ENCODE peak calls at places on chromosomes 5 and 9, in six cellular contexts. One of them, this sample, is unnamed.

GRCh38 chr9:121285835-121286687 is 18.1 kb downstream of the GSN start:
- DNase-seq in DND-41: no peak
- DNase-seq in mucosa of descending colon: peak; percentile 68
- DNase-seq in activated T-cell treated with anti-CD3 and anti-CD28 coated beads for 1 hour: no peak
- DNase-seq in CD8-positive, alpha-beta T cell: no peak
- DNase-seq in astrocyte of the spinal cord: peak; percentile 67
- DNase-seq in this sample: no peak

GRCh38 chr5:157029457-157029856 is 29.5 kb downstream of the HAVCR1 start:
- DNase-seq in DND-41: no peak
- DNase-seq in mucosa of descending colon: no peak
- DNase-seq in activated T-cell treated with anti-CD3 and anti-CD28 coated beads for 1 hour: no peak
- DNase-seq in CD8-positive, alpha-beta T cell: no peak
- DNase-seq in astrocyte of the spinal cord: no peak
- DNase-seq in this sample: no peak

GRCh38 chr9:18979367-18979766 is 53.6 kb downstream of the SAXO1 start:
- DNase-seq in DND-41: no peak
- DNase-seq in mucosa of descending colon: no peak
- DNase-seq in activated T-cell treated with anti-CD3 and anti-CD28 coated beads for 1 hour: no peak
- DNase-seq in CD8-positive, alpha-beta T cell: no peak
- DNase-seq in astrocyte of the spinal cord: peak; percentile 45
- DNase-seq in this sample: no peak

GRCh38 chr5:141641634-141642278 is 5.0 kb downstream of the RELL2 start:
- DNase-seq in DND-41: no peak
- DNase-seq in mucosa of descending colon: no peak
- DNase-seq in activated T-cell treated with anti-CD3 and anti-CD28 coated beads for 1 hour: no peak
- DNase-seq in CD8-positive, alpha-beta T cell: no peak
- DNase-seq in astrocyte of the spinal cord: peak; percentile 65
- DNase-seq in this sample: no peak

GRCh38 chr5:179805529-179806249 is 977 bp downstream of the MGAT4B start:
- DNase-seq in DND-41: no peak
- DNase-seq in mucosa of descending colon: peak; percentile 80
- DNase-seq in activated T-cell treated with anti-CD3 and anti-CD28 coated beads for 1 hour: no peak
- DNase-seq in CD8-positive, alpha-beta T cell: no peak
- DNase-seq in astrocyte of the spinal cord: no peak
- DNase-seq in this sample: no peak

GRCh38 chr5:178624626-178625546 is 2.0 kb downstream of the CLK4 start:
- DNase-seq in DND-41: no peak
- DNase-seq in mucosa of descending colon: no peak
- DNase-seq in activated T-cell treated with anti-CD3 and anti-CD28 coated beads for 1 hour: no peak
- DNase-seq in CD8-positive, alpha-beta T cell: no peak
- DNase-seq in astrocyte of the spinal cord: no peak
- DNase-seq in this sample: no peak

GRCh38 chr5:43602456-43602817 is 543 bp upstream of the NNT start:
- DNase-seq in DND-41: peak; percentile 47
- DNase-seq in mucosa of descending colon: peak; percentile 41
- DNase-seq in activated T-cell treated with anti-CD3 and anti-CD28 coated beads for 1 hour: peak; percentile 2
- DNase-seq in CD8-positive, alpha-beta T cell: no peak
- DNase-seq in astrocyte of the spinal cord: peak; percentile 48
- DNase-seq in this sample: no peak

GRCh38 chr5:140041492-140042421 is 1.3 kb downstream of the NRG2 start:
- DNase-seq in DND-41: no peak
- DNase-seq in mucosa of descending colon: peak; percentile 46
- DNase-seq in activated T-cell treated with anti-CD3 and anti-CD28 coated beads for 1 hour: no peak
- DNase-seq in CD8-positive, alpha-beta T cell: no peak
- DNase-seq in astrocyte of the spinal cord: peak; percentile 48
- DNase-seq in this sample: no peak

GRCh38 chr9:98118640-98119601 is at the start of gene TRIM14:
- DNase-seq in DND-41: peak; percentile 70
- DNase-seq in mucosa of descending colon: peak; percentile 91
- DNase-seq in activated T-cell treated with anti-CD3 and anti-CD28 coated beads for 1 hour: peak; percentile 44
- DNase-seq in CD8-positive, alpha-beta T cell: no peak
- DNase-seq in astrocyte of the spinal cord: peak; percentile 43
- DNase-seq in this sample: peak; percentile 46

GRCh38 chr9:134032456-134033222 is 7.4 kb downstream of the BRD3OS start:
- DNase-seq in DND-41: no peak
- DNase-seq in mucosa of descending colon: no peak
- DNase-seq in activated T-cell treated with anti-CD3 and anti-CD28 coated beads for 1 hour: no peak
- DNase-seq in CD8-positive, alpha-beta T cell: no peak
- DNase-seq in astrocyte of the spinal cord: no peak
- DNase-seq in this sample: no peak

GRCh38 chr5:133347039-133347438 is 265.3 kb downstream of the FSTL4 start:
- DNase-seq in DND-41: no peak
- DNase-seq in mucosa of descending colon: no peak
- DNase-seq in activated T-cell treated with anti-CD3 and anti-CD28 coated beads for 1 hour: no peak
- DNase-seq in CD8-positive, alpha-beta T cell: no peak
- DNase-seq in astrocyte of the spinal cord: no peak
- DNase-seq in this sample: no peak

GRCh38 chr9:36823466-36823865 is 210.6 kb downstream of the PAX5 start:
- DNase-seq in DND-41: no peak
- DNase-seq in mucosa of descending colon: no peak
- DNase-seq in activated T-cell treated with anti-CD3 and anti-CD28 coated beads for 1 hour: no peak
- DNase-seq in CD8-positive, alpha-beta T cell: no peak
- DNase-seq in astrocyte of the spinal cord: no peak
- DNase-seq in this sample: no peak

GRCh38 chr5:82244854-82245635 is 33.1 kb downstream of the RPS23 start:
- DNase-seq in DND-41: no peak
- DNase-seq in mucosa of descending colon: no peak
- DNase-seq in activated T-cell treated with anti-CD3 and anti-CD28 coated beads for 1 hour: no peak
- DNase-seq in CD8-positive, alpha-beta T cell: no peak
- DNase-seq in astrocyte of the spinal cord: no peak
- DNase-seq in this sample: no peak

GRCh38 chr9:93813687-93814560 is 141.2 kb downstream of the BARX1 start:
- DNase-seq in DND-41: no peak
- DNase-seq in mucosa of descending colon: peak; percentile 64
- DNase-seq in activated T-cell treated with anti-CD3 and anti-CD28 coated beads for 1 hour: no peak
- DNase-seq in CD8-positive, alpha-beta T cell: no peak
- DNase-seq in astrocyte of the spinal cord: no peak
- DNase-seq in this sample: no peak

GRCh38 chr9:120982851-120983250 is 56.3 kb upstream of the TRAF1 start:
- DNase-seq in DND-41: no peak
- DNase-seq in mucosa of descending colon: no peak
- DNase-seq in activated T-cell treated with anti-CD3 and anti-CD28 coated beads for 1 hour: no peak
- DNase-seq in CD8-positive, alpha-beta T cell: no peak
- DNase-seq in astrocyte of the spinal cord: no peak
- DNase-seq in this sample: no peak

GRCh38 chr5:170836226-170836625 is 25.6 kb upstream of the RANBP17 start:
- DNase-seq in DND-41: no peak
- DNase-seq in mucosa of descending colon: no peak
- DNase-seq in activated T-cell treated with anti-CD3 and anti-CD28 coated beads for 1 hour: no peak
- DNase-seq in CD8-positive, alpha-beta T cell: no peak
- DNase-seq in astrocyte of the spinal cord: no peak
- DNase-seq in this sample: no peak

GRCh38 chr9:111979561-111979960 is 82.9 kb downstream of the UGCG start:
- DNase-seq in DND-41: no peak
- DNase-seq in mucosa of descending colon: no peak
- DNase-seq in activated T-cell treated with anti-CD3 and anti-CD28 coated beads for 1 hour: no peak
- DNase-seq in CD8-positive, alpha-beta T cell: no peak
- DNase-seq in astrocyte of the spinal cord: no peak
- DNase-seq in this sample: no peak

GRCh38 chr5:179122411-179123108 is 62.4 kb downstream of the ZNF354C start:
- DNase-seq in DND-41: no peak
- DNase-seq in mucosa of descending colon: no peak
- DNase-seq in activated T-cell treated with anti-CD3 and anti-CD28 coated beads for 1 hour: no peak
- DNase-seq in CD8-positive, alpha-beta T cell: no peak
- DNase-seq in astrocyte of the spinal cord: no peak
- DNase-seq in this sample: no peak

GRCh38 chr5:149211566-149211965 is 60.1 kb upstream of the AFAP1L1 start:
- DNase-seq in DND-41: no peak
- DNase-seq in mucosa of descending colon: no peak
- DNase-seq in activated T-cell treated with anti-CD3 and anti-CD28 coated beads for 1 hour: no peak
- DNase-seq in CD8-positive, alpha-beta T cell: no peak
- DNase-seq in astrocyte of the spinal cord: peak; percentile 84
- DNase-seq in this sample: no peak

GRCh38 chr9:129746092-129746760 is 6.6 kb downstream of the PTGES start:
- DNase-seq in DND-41: no peak
- DNase-seq in mucosa of descending colon: no peak
- DNase-seq in activated T-cell treated with anti-CD3 and anti-CD28 coated beads for 1 hour: no peak
- DNase-seq in CD8-positive, alpha-beta T cell: no peak
- DNase-seq in astrocyte of the spinal cord: peak; percentile 70
- DNase-seq in this sample: no peak

GRCh38 chr9:117034862-117035261 is 347.8 kb downstream of the TRIM32 start:
- DNase-seq in DND-41: peak; percentile 36
- DNase-seq in mucosa of descending colon: no peak
- DNase-seq in activated T-cell treated with anti-CD3 and anti-CD28 coated beads for 1 hour: no peak
- DNase-seq in CD8-positive, alpha-beta T cell: no peak
- DNase-seq in astrocyte of the spinal cord: no peak
- DNase-seq in this sample: no peak

GRCh38 chr5:69414885-69415583 is at the start of gene MARVELD2:
- DNase-seq in DND-41: no peak
- DNase-seq in mucosa of descending colon: peak; percentile 94
- DNase-seq in activated T-cell treated with anti-CD3 and anti-CD28 coated beads for 1 hour: peak; percentile 33
- DNase-seq in CD8-positive, alpha-beta T cell: peak; percentile 2
- DNase-seq in astrocyte of the spinal cord: peak; percentile 47
- DNase-seq in this sample: peak; percentile 28

GRCh38 chr5:149697001-149697400 is 33.1 kb upstream of the PPARGC1B start:
- DNase-seq in DND-41: no peak
- DNase-seq in mucosa of descending colon: no peak
- DNase-seq in activated T-cell treated with anti-CD3 and anti-CD28 coated beads for 1 hour: no peak
- DNase-seq in CD8-positive, alpha-beta T cell: no peak
- DNase-seq in astrocyte of the spinal cord: no peak
- DNase-seq in this sample: no peak

GRCh38 chr9:98614941-98615340 is 93.8 kb downstream of the GABBR2 start:
- DNase-seq in DND-41: no peak
- DNase-seq in mucosa of descending colon: no peak
- DNase-seq in activated T-cell treated with anti-CD3 and anti-CD28 coated beads for 1 hour: no peak
- DNase-seq in CD8-positive, alpha-beta T cell: no peak
- DNase-seq in astrocyte of the spinal cord: no peak
- DNase-seq in this sample: no peak

GRCh38 chr5:123421773-123422172 is 1.4 kb downstream of the CEP120 start:
- DNase-seq in DND-41: no peak
- DNase-seq in mucosa of descending colon: no peak
- DNase-seq in activated T-cell treated with anti-CD3 and anti-CD28 coated beads for 1 hour: no peak
- DNase-seq in CD8-positive, alpha-beta T cell: no peak
- DNase-seq in astrocyte of the spinal cord: peak; percentile 2
- DNase-seq in this sample: no peak

GRCh38 chr5:94830520-94830919 is 212.1 kb downstream of the SLF1 start:
- DNase-seq in DND-41: no peak
- DNase-seq in mucosa of descending colon: no peak
- DNase-seq in activated T-cell treated with anti-CD3 and anti-CD28 coated beads for 1 hour: no peak
- DNase-seq in CD8-positive, alpha-beta T cell: no peak
- DNase-seq in astrocyte of the spinal cord: no peak
- DNase-seq in this sample: no peak

GRCh38 chr9:27125030-27125429 is 16.0 kb downstream of the TEK start:
- DNase-seq in DND-41: no peak
- DNase-seq in mucosa of descending colon: peak; percentile 53
- DNase-seq in activated T-cell treated with anti-CD3 and anti-CD28 coated beads for 1 hour: no peak
- DNase-seq in CD8-positive, alpha-beta T cell: no peak
- DNase-seq in astrocyte of the spinal cord: peak; percentile 95
- DNase-seq in this sample: no peak

GRCh38 chr9:85987236-85987635 is 46.3 kb downstream of the NAA35 start:
- DNase-seq in DND-41: no peak
- DNase-seq in mucosa of descending colon: no peak
- DNase-seq in activated T-cell treated with anti-CD3 and anti-CD28 coated beads for 1 hour: no peak
- DNase-seq in CD8-positive, alpha-beta T cell: no peak
- DNase-seq in astrocyte of the spinal cord: no peak
- DNase-seq in this sample: no peak

GRCh38 chr5:131521252-131521651 is 113.8 kb downstream of the RAPGEF6 start:
- DNase-seq in DND-41: no peak
- DNase-seq in mucosa of descending colon: no peak
- DNase-seq in activated T-cell treated with anti-CD3 and anti-CD28 coated beads for 1 hour: no peak
- DNase-seq in CD8-positive, alpha-beta T cell: no peak
- DNase-seq in astrocyte of the spinal cord: peak; percentile 42
- DNase-seq in this sample: no peak

GRCh38 chr9:131739192-131739961 is 499 bp downstream of the RAPGEF1 start:
- DNase-seq in DND-41: peak; percentile 41
- DNase-seq in mucosa of descending colon: no peak
- DNase-seq in activated T-cell treated with anti-CD3 and anti-CD28 coated beads for 1 hour: peak; percentile 24
- DNase-seq in CD8-positive, alpha-beta T cell: no peak
- DNase-seq in astrocyte of the spinal cord: peak; percentile 33
- DNase-seq in this sample: peak; percentile 39

GRCh38 chr5:43040287-43041098 is at the start of gene ANXA2R:
- DNase-seq in DND-41: peak; percentile 96
- DNase-seq in mucosa of descending colon: peak; percentile 93
- DNase-seq in activated T-cell treated with anti-CD3 and anti-CD28 coated beads for 1 hour: peak; percentile 82
- DNase-seq in CD8-positive, alpha-beta T cell: peak; percentile 92
- DNase-seq in astrocyte of the spinal cord: peak; percentile 98
- DNase-seq in this sample: peak; percentile 95

GRCh38 chr5:148469446-148470062 is 85.8 kb downstream of the FBXO38 start:
- DNase-seq in DND-41: no peak
- DNase-seq in mucosa of descending colon: no peak
- DNase-seq in activated T-cell treated with anti-CD3 and anti-CD28 coated beads for 1 hour: no peak
- DNase-seq in CD8-positive, alpha-beta T cell: no peak
- DNase-seq in astrocyte of the spinal cord: peak; percentile 74
- DNase-seq in this sample: no peak

GRCh38 chr9:129394011-129394919 is 216.2 kb upstream of the IER5L start:
- DNase-seq in DND-41: no peak
- DNase-seq in mucosa of descending colon: no peak
- DNase-seq in activated T-cell treated with anti-CD3 and anti-CD28 coated beads for 1 hour: no peak
- DNase-seq in CD8-positive, alpha-beta T cell: no peak
- DNase-seq in astrocyte of the spinal cord: no peak
- DNase-seq in this sample: no peak

GRCh38 chr9:33220681-33221567 is 19.0 kb upstream of the SPINK4 start:
- DNase-seq in DND-41: peak; percentile 10
- DNase-seq in mucosa of descending colon: no peak
- DNase-seq in activated T-cell treated with anti-CD3 and anti-CD28 coated beads for 1 hour: no peak
- DNase-seq in CD8-positive, alpha-beta T cell: no peak
- DNase-seq in astrocyte of the spinal cord: no peak
- DNase-seq in this sample: no peak

GRCh38 chr5:124888050-124888506 is 141.6 kb upstream of the ZNF608 start:
- DNase-seq in DND-41: peak; percentile 14
- DNase-seq in mucosa of descending colon: no peak
- DNase-seq in activated T-cell treated with anti-CD3 and anti-CD28 coated beads for 1 hour: no peak
- DNase-seq in CD8-positive, alpha-beta T cell: no peak
- DNase-seq in astrocyte of the spinal cord: no peak
- DNase-seq in this sample: no peak

GRCh38 chr5:2886531-2886930 is 135.1 kb upstream of the IRX2 start:
- DNase-seq in DND-41: no peak
- DNase-seq in mucosa of descending colon: no peak
- DNase-seq in activated T-cell treated with anti-CD3 and anti-CD28 coated beads for 1 hour: no peak
- DNase-seq in CD8-positive, alpha-beta T cell: no peak
- DNase-seq in astrocyte of the spinal cord: no peak
- DNase-seq in this sample: no peak

GRCh38 chr9:107707419-107707837 is 217.9 kb upstream of the KLF4 start:
- DNase-seq in DND-41: no peak
- DNase-seq in mucosa of descending colon: no peak
- DNase-seq in activated T-cell treated with anti-CD3 and anti-CD28 coated beads for 1 hour: no peak
- DNase-seq in CD8-positive, alpha-beta T cell: no peak
- DNase-seq in astrocyte of the spinal cord: peak; percentile 87
- DNase-seq in this sample: no peak

GRCh38 chr5:109650451-109650850 is 39.3 kb upstream of the MAN2A1 start:
- DNase-seq in DND-41: no peak
- DNase-seq in mucosa of descending colon: no peak
- DNase-seq in activated T-cell treated with anti-CD3 and anti-CD28 coated beads for 1 hour: no peak
- DNase-seq in CD8-positive, alpha-beta T cell: no peak
- DNase-seq in astrocyte of the spinal cord: no peak
- DNase-seq in this sample: no peak

GRCh38 chr5:75052461-75053285 is at the start of gene GCNT4:
- DNase-seq in DND-41: peak; percentile 37
- DNase-seq in mucosa of descending colon: peak; percentile 68
- DNase-seq in activated T-cell treated with anti-CD3 and anti-CD28 coated beads for 1 hour: peak; percentile 20
- DNase-seq in CD8-positive, alpha-beta T cell: no peak
- DNase-seq in astrocyte of the spinal cord: peak; percentile 42
- DNase-seq in this sample: peak; percentile 63

This sample was measured in CD8-positive, alpha-beta memory T cell.